ENCODE peak calls at places on chromosome 18, in eight cellular contexts. One of them, this sample, is unnamed.

GRCh38 chr18:13872932-13873331 is 42.4 kb downstream of the MC2R start:
- DNase-seq in foreskin keratinocyte: no peak
- DNase-seq in ovary: no peak
- DNase-seq in HepG2: no peak
- DNase-seq in heart left ventricle: no peak
- DNase-seq in tibial nerve: no peak
- DNase-seq in endothelial cell of umbilical vein: no peak
- DNase-seq in right lobe of liver: no peak
- DNase-seq in this sample: no peak

GRCh38 chr18:9998330-9998729 is 84.5 kb downstream of the VAPA start:
- DNase-seq in ovary: no peak
- DNase-seq in right lobe of liver: no peak
- DNase-seq in endothelial cell of umbilical vein: no peak
- DNase-seq in tibial nerve: no peak
- DNase-seq in heart left ventricle: no peak
- DNase-seq in HepG2: no peak
- DNase-seq in foreskin keratinocyte: no peak
- DNase-seq in this sample: no peak

GRCh38 chr18:52992041-52992440 is 652.0 kb downstream of the DCC start:
- DNase-seq in right lobe of liver: no peak
- DNase-seq in tibial nerve: no peak
- DNase-seq in HepG2: peak
- DNase-seq in heart left ventricle: no peak
- DNase-seq in foreskin keratinocyte: no peak
- DNase-seq in endothelial cell of umbilical vein: no peak
- DNase-seq in ovary: no peak
- DNase-seq in this sample: no peak

GRCh38 chr18:14124689-14125088 is 7.5 kb downstream of the ZNF519 start:
- DNase-seq in tibial nerve: no peak
- DNase-seq in heart left ventricle: no peak
- DNase-seq in foreskin keratinocyte: no peak
- DNase-seq in right lobe of liver: no peak
- DNase-seq in ovary: no peak
- DNase-seq in endothelial cell of umbilical vein: no peak
- DNase-seq in HepG2: no peak
- DNase-seq in this sample: no peak

GRCh38 chr18:73283032-73283431 is 415.2 kb upstream of the NETO1 start:
- DNase-seq in heart left ventricle: no peak
- DNase-seq in ovary: no peak
- DNase-seq in HepG2: no peak
- DNase-seq in tibial nerve: no peak
- DNase-seq in right lobe of liver: no peak
- DNase-seq in endothelial cell of umbilical vein: no peak
- DNase-seq in foreskin keratinocyte: peak
- DNase-seq in this sample: no peak

GRCh38 chr18:69161383-69162028 is 239.2 kb upstream of the DOK6 start:
- DNase-seq in tibial nerve: no peak
- DNase-seq in heart left ventricle: no peak
- DNase-seq in endothelial cell of umbilical vein: no peak
- DNase-seq in foreskin keratinocyte: no peak
- DNase-seq in right lobe of liver: no peak
- DNase-seq in HepG2: peak
- DNase-seq in ovary: no peak
- DNase-seq in this sample: no peak

GRCh38 chr18:10826400-10826799 is 300.6 kb downstream of the NAPG start:
- DNase-seq in tibial nerve: no peak
- DNase-seq in right lobe of liver: no peak
- DNase-seq in endothelial cell of umbilical vein: no peak
- DNase-seq in ovary: no peak
- DNase-seq in foreskin keratinocyte: no peak
- DNase-seq in HepG2: no peak
- DNase-seq in heart left ventricle: no peak
- DNase-seq in this sample: no peak

GRCh38 chr18:35415511-35416427 is 38.6 kb upstream of the ZNF396 start:
- DNase-seq in right lobe of liver: no peak
- DNase-seq in heart left ventricle: no peak
- DNase-seq in ovary: no peak
- DNase-seq in tibial nerve: no peak
- DNase-seq in foreskin keratinocyte: no peak
- DNase-seq in endothelial cell of umbilical vein: no peak
- DNase-seq in HepG2: no peak
- DNase-seq in this sample: no peak

GRCh38 chr18:939167-939566 is 34.5 kb downstream of the ADCYAP1 start:
- DNase-seq in ovary: no peak
- DNase-seq in foreskin keratinocyte: peak
- DNase-seq in tibial nerve: no peak
- DNase-seq in HepG2: no peak
- DNase-seq in heart left ventricle: no peak
- DNase-seq in endothelial cell of umbilical vein: no peak
- DNase-seq in right lobe of liver: no peak
- DNase-seq in this sample: no peak

GRCh38 chr18:6734746-6735430 is 5.4 kb downstream of the ARHGAP28 start:
- DNase-seq in foreskin keratinocyte: no peak
- DNase-seq in ovary: no peak
- DNase-seq in tibial nerve: no peak
- DNase-seq in HepG2: no peak
- DNase-seq in heart left ventricle: no peak
- DNase-seq in right lobe of liver: no peak
- DNase-seq in endothelial cell of umbilical vein: no peak
- DNase-seq in this sample: no peak

GRCh38 chr18:47215554-47216138 is 35.8 kb downstream of the SKOR2 start:
- DNase-seq in tibial nerve: peak
- DNase-seq in heart left ventricle: no peak
- DNase-seq in foreskin keratinocyte: no peak
- DNase-seq in HepG2: peak
- DNase-seq in ovary: no peak
- DNase-seq in right lobe of liver: no peak
- DNase-seq in endothelial cell of umbilical vein: peak
- DNase-seq in this sample: no peak

GRCh38 chr18:44238449-44238848 is 442.2 kb upstream of the SETBP1 start:
- DNase-seq in heart left ventricle: no peak
- DNase-seq in HepG2: no peak
- DNase-seq in foreskin keratinocyte: peak
- DNase-seq in tibial nerve: no peak
- DNase-seq in endothelial cell of umbilical vein: no peak
- DNase-seq in ovary: no peak
- DNase-seq in right lobe of liver: no peak
- DNase-seq in this sample: no peak

GRCh38 chr18:13320891-13321425 is 102.4 kb downstream of the LDLRAD4 start:
- DNase-seq in endothelial cell of umbilical vein: no peak
- DNase-seq in ovary: no peak
- DNase-seq in tibial nerve: no peak
- DNase-seq in foreskin keratinocyte: no peak
- DNase-seq in HepG2: no peak
- DNase-seq in right lobe of liver: no peak
- DNase-seq in heart left ventricle: no peak
- DNase-seq in this sample: no peak

GRCh38 chr18:11889284-11889683 is 18.8 kb downstream of the MPPE1 start:
- DNase-seq in ovary: no peak
- DNase-seq in heart left ventricle: no peak
- DNase-seq in foreskin keratinocyte: no peak
- DNase-seq in HepG2: no peak
- DNase-seq in right lobe of liver: no peak
- DNase-seq in tibial nerve: no peak
- DNase-seq in endothelial cell of umbilical vein: no peak
- DNase-seq in this sample: no peak

GRCh38 chr18:70422061-70422965 is 133.5 kb downstream of the SOCS6 start:
- DNase-seq in endothelial cell of umbilical vein: peak
- DNase-seq in ovary: no peak
- DNase-seq in heart left ventricle: peak
- DNase-seq in foreskin keratinocyte: peak
- DNase-seq in right lobe of liver: peak
- DNase-seq in HepG2: peak
- DNase-seq in tibial nerve: peak
- DNase-seq in this sample: peak

GRCh38 chr18:75926811-75927210 is 499.3 kb upstream of the SMIM21 start:
- DNase-seq in right lobe of liver: no peak
- DNase-seq in endothelial cell of umbilical vein: no peak
- DNase-seq in foreskin keratinocyte: no peak
- DNase-seq in heart left ventricle: no peak
- DNase-seq in HepG2: no peak
- DNase-seq in ovary: no peak
- DNase-seq in tibial nerve: no peak
- DNase-seq in this sample: no peak

GRCh38 chr18:75204262-75204977 is 4.5 kb downstream of the PTGR3 start:
- DNase-seq in HepG2: no peak
- DNase-seq in tibial nerve: no peak
- DNase-seq in ovary: peak
- DNase-seq in foreskin keratinocyte: no peak
- DNase-seq in right lobe of liver: no peak
- DNase-seq in heart left ventricle: peak
- DNase-seq in endothelial cell of umbilical vein: no peak
- DNase-seq in this sample: no peak

GRCh38 chr18:9886005-9886348 is 204 bp downstream of the TXNDC2 start:
- DNase-seq in tibial nerve: no peak
- DNase-seq in right lobe of liver: no peak
- DNase-seq in endothelial cell of umbilical vein: no peak
- DNase-seq in ovary: no peak
- DNase-seq in HepG2: no peak
- DNase-seq in foreskin keratinocyte: no peak
- DNase-seq in heart left ventricle: no peak
- DNase-seq in this sample: no peak

GRCh38 chr18:13379930-13380665 is 161.5 kb downstream of the LDLRAD4 start:
- DNase-seq in tibial nerve: no peak
- DNase-seq in ovary: no peak
- DNase-seq in right lobe of liver: no peak
- DNase-seq in endothelial cell of umbilical vein: peak
- DNase-seq in heart left ventricle: no peak
- DNase-seq in foreskin keratinocyte: no peak
- DNase-seq in HepG2: no peak
- DNase-seq in this sample: no peak

GRCh38 chr18:43312891-43313290 is 35.6 kb upstream of the SYT4 start:
- DNase-seq in ovary: no peak
- DNase-seq in foreskin keratinocyte: no peak
- DNase-seq in tibial nerve: no peak
- DNase-seq in HepG2: no peak
- DNase-seq in heart left ventricle: no peak
- DNase-seq in right lobe of liver: no peak
- DNase-seq in endothelial cell of umbilical vein: no peak
- DNase-seq in this sample: no peak

GRCh38 chr18:48623468-48624220 is 84.8 kb downstream of the CTIF start:
- DNase-seq in endothelial cell of umbilical vein: peak
- DNase-seq in ovary: no peak
- DNase-seq in foreskin keratinocyte: peak
- DNase-seq in right lobe of liver: no peak
- DNase-seq in tibial nerve: no peak
- DNase-seq in HepG2: no peak
- DNase-seq in heart left ventricle: no peak
- DNase-seq in this sample: no peak
- H3K27ac ChIP-seq in endothelial cell of umbilical vein: no peak
- H3K27ac ChIP-seq in ovary: peak
- H3K27ac ChIP-seq in foreskin keratinocyte: no peak
- H3K27ac ChIP-seq in right lobe of liver: no peak
- H3K27ac ChIP-seq in tibial nerve: peak
- H3K27ac ChIP-seq in HepG2: no peak
- H3K27ac ChIP-seq in heart left ventricle: peak
- H3K27ac ChIP-seq in this sample: no peak

DNA sequence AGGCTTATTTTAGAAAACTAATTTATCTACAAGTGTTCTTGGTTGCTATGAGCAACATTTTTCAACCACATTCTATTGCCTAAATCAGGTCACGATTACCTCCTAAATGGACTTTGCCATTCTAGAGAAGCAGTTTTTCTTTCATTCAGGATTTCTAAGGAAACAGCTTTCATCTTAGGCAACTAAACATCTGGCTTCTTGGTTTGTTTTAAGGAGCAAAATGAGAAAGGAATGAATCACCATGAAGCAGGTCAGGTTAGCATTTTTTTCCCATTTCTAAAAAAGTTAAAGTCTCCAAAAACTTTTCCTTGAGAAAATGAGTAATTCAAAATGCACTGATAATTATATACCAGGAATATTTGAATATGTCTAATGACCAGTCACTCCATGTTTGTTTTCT is 114.8 kb downstream of the GAREM1 start:
- DNase-seq in endothelial cell of umbilical vein: no peak
- DNase-seq in heart left ventricle: no peak
- DNase-seq in tibial nerve: no peak
- DNase-seq in HepG2: no peak
- DNase-seq in ovary: no peak
- DNase-seq in foreskin keratinocyte: no peak
- DNase-seq in right lobe of liver: no peak
- DNase-seq in this sample: no peak
- H3K27ac ChIP-seq in endothelial cell of umbilical vein: no peak
- H3K27ac ChIP-seq in heart left ventricle: no peak
- H3K27ac ChIP-seq in tibial nerve: peak
- H3K27ac ChIP-seq in HepG2: no peak
- H3K27ac ChIP-seq in ovary: no peak
- H3K27ac ChIP-seq in foreskin keratinocyte: peak
- H3K27ac ChIP-seq in right lobe of liver: no peak
- H3K27ac ChIP-seq in this sample: no peak

DNA sequence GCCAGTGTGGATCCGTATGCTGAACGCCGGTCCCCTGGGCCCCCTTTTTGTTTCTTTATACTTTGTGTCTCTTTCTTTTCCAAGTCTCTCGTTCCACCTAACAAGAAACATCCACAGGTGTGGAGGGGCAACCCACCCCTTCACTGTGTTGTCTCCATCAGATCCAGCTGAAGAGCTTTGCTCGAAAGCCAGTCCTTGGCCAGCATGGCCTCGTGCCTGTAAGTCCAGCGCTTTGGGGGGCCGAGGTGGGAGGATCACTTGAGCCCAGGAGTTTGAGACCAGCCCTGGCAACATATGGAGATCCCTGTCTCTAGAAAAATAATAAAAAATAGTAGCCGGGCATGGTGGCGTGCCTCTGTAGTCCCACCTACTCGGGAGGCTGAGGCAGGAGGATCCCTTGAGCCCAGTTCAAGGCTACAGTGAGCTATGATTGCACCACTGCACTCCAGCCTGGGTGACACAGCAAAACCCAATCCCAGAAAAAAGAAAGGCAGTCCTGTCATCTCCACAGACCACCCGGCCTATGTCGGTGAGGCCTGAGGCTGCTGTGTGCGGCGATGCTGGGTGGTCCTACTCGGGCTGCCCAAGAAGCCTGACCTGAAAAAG is 3.4 kb upstream of the HSBP1L1 start:
- DNase-seq in foreskin keratinocyte: no peak
- DNase-seq in ovary: no peak
- DNase-seq in tibial nerve: no peak
- DNase-seq in HepG2: no peak
- DNase-seq in right lobe of liver: no peak
- DNase-seq in endothelial cell of umbilical vein: no peak
- DNase-seq in heart left ventricle: no peak
- DNase-seq in this sample: no peak
- H3K27ac ChIP-seq in foreskin keratinocyte: peak
- H3K27ac ChIP-seq in ovary: no peak
- H3K27ac ChIP-seq in tibial nerve: peak
- H3K27ac ChIP-seq in HepG2: peak
- H3K27ac ChIP-seq in right lobe of liver: no peak
- H3K27ac ChIP-seq in endothelial cell of umbilical vein: no peak
- H3K27ac ChIP-seq in heart left ventricle: no peak
- H3K27ac ChIP-seq in this sample: no peak

DNA sequence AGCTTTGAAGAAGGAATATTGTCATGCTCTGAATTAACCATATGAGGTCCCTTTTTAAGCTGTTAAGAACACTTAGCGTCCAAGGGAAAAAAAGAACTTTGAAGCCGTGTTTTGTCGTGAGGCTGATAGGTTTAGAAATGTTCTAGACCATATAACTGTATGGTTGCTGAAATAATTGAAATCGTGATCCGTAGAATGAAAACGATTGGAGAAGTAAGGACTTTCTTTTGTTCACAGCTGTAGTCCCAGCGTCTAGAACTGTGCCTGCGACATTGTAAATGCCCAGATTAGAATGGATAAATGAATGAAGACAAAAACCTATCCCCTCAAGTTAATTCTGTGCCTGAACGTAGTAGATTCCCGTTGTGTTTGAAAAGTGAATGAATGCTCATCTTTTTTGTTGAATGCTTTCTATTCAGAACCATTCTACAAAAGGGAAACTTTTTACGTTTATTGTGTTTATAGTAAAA is 1.6 kb downstream of the SMCHD1 start:
- DNase-seq in ovary: no peak
- DNase-seq in endothelial cell of umbilical vein: peak
- DNase-seq in heart left ventricle: no peak
- DNase-seq in HepG2: no peak
- DNase-seq in right lobe of liver: no peak
- DNase-seq in foreskin keratinocyte: no peak
- DNase-seq in tibial nerve: no peak
- DNase-seq in this sample: no peak
- H3K27ac ChIP-seq in ovary: peak
- H3K27ac ChIP-seq in endothelial cell of umbilical vein: peak
- H3K27ac ChIP-seq in heart left ventricle: peak
- H3K27ac ChIP-seq in HepG2: peak
- H3K27ac ChIP-seq in right lobe of liver: peak
- H3K27ac ChIP-seq in foreskin keratinocyte: peak
- H3K27ac ChIP-seq in tibial nerve: peak
- H3K27ac ChIP-seq in this sample: peak

This sample was measured in body of pancreas.